ENCODE peak calls at places on chromosomes 4 and X, in four cellular contexts. Y, H, W and E are unnamed samples.

GRCh38 chr4:187268940-187269339 is 545.3 kb upstream of the FAT1 start:
- DNase-seq in Y (no peak), W (no peak), H (no peak), E (peak)

GRCh38 chr4:168212656-168213055 is 105.9 kb downstream of the DDX60 start:
- DNase-seq in H (no peak), W (no peak), Y (no peak), E (no peak)

GRCh38 chr4:2058264-2059033 is 678 bp upstream of the NAT8L start:
- DNase-seq in Y (peak), H (peak), W (no peak), E (no peak)

GRCh38 chr4:145482209-145483021 is 762 bp downstream of the SMAD1 start:
- DNase-seq in H (no peak), W (peak), Y (peak), E (peak)

GRCh38 chr4:81136161-81136910 is 78.7 kb downstream of the PRKG2 start:
- DNase-seq in W (no peak), Y (no peak), H (no peak), E (no peak)

GRCh38 chr4:31370866-31371465 is 650.8 kb downstream of the PCDH7 start:
- DNase-seq in Y (peak), W (peak), H (peak), E (peak)

GRCh38 chr4:10974371-10974770 is 289.8 kb upstream of the CLNK start:
- DNase-seq in W (no peak), H (no peak), Y (no peak), E (no peak)

GRCh38 chr4:113905301-113905700 is 74.1 kb downstream of the ARSJ start:
- DNase-seq in H (no peak), W (no peak), Y (no peak), E (no peak)

GRCh38 chrX:10833299-10834169 is 213.1 kb upstream of the MID1 start:
- DNase-seq in Y (no peak), W (no peak), H (no peak), E (peak)

GRCh38 chrX:129115104-129115503 is 408.2 kb downstream of the SMARCA1 start:
- DNase-seq in H (peak), Y (peak), W (no peak), E (peak)

GRCh38 chrX:46642145-46642544 is 68.6 kb downstream of the CHST7 start:
- DNase-seq in W (no peak), Y (peak), H (no peak), E (peak)

GRCh38 chr4:79585834-79586233 is 177.8 kb upstream of the GK2 start:
- DNase-seq in H (no peak), W (no peak), Y (no peak), E (no peak)

GRCh38 chr4:5460106-5460801 is 248.1 kb downstream of the EVC2 start:
- DNase-seq in Y (peak), H (peak), W (no peak), E (peak)

GRCh38 chr4:2286904-2287593 is 25.1 kb upstream of the MXD4 start:
- DNase-seq in H (no peak), W (no peak), Y (no peak), E (no peak)

GRCh38 chrX:65463550-65463949 is 71.0 kb downstream of the LAS1L start:
- DNase-seq in H (no peak), Y (no peak), W (no peak), E (no peak)

GRCh38 chr4:24024157-24024556 is 134.3 kb upstream of the PPARGC1A start:
- DNase-seq in Y (no peak), H (no peak), W (no peak), E (no peak)

GRCh38 chrX:9765072-9765736 is 443 bp downstream of the GPR143 start:
- DNase-seq in Y (no peak), H (no peak), W (no peak), E (no peak)

GRCh38 chr4:75745192-75745591 is 20.8 kb downstream of the USO1 start:
- DNase-seq in Y (no peak), H (no peak), W (no peak), E (peak)

GRCh38 chrX:46704767-46705386 is 54.0 kb downstream of the SLC9A7 start:
- DNase-seq in H (no peak), W (peak), Y (no peak), E (no peak)

DNA sequence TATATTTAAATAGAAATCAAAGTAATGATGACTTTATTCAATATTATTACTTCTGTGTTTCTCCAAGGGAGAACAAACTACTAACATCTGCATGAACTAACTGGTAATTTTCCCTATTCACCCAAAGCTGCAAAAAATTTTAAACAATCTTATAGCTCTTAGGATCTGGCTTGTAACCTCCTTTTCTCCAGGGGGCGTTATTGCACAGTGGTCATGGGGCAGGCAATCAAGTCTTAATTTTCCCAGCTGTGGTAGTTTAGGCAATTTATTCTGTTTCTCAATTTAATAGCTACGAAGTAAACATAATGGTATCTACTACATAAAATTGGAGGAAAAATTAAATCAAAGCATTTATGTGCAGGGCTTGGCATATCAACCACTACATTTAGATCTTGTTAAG is 137.5 kb upstream of the GUCY1A1 start:
- DNase-seq in H (no peak), Y (peak), W (no peak), E (no peak)
- TF ChIP-seq GABPA in H (no peak), Y (no peak), W (no peak), E (no peak)

DNA sequence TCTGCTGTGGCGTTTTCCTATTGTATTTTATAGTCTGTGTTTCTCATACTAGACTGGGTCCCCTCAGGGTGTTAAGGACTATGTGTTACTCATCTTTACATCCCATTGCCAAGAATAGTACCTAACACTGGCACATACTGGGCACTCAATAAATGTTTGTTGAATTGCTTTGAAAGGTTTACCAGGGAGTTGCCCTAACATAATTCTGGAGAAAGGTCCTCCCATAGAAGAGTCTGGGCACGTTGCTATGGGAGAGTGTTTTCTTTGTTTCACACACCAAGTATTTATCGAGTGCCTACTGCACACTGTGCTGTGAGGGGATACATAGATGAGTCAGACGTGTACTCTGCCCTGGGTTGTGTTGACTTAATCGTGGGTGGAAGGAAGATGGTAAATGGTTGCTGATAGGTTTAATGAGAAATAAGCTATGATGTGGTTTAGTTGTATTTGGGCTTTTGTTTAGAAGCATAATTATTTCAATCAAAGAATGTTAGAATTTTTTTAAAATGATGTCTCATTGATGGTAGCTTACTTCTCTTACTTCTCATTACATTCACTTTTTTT is 42.9 kb downstream of the AFF1 start:
- DNase-seq in H (no peak), W (peak), Y (no peak), E (peak)
- TF ChIP-seq FOXM1 in H (no peak), W (no peak), Y (no peak), E (no peak)

GRCh38 chrX:17519349-17519748 is 144.3 kb downstream of the NHS start:
- DNase-seq in Y (no peak), W (no peak), H (no peak), E (no peak)
- TF ChIP-seq GABPA in Y (no peak), W (no peak), H (no peak), E (no peak)

GRCh38 chr4:55857586-55857985 is 4.1 kb downstream of the EXOC1 start:
- DNase-seq in Y (no peak), H (no peak), W (no peak), E (no peak)
- TF ChIP-seq FOXM1 in Y (no peak), H (no peak), W (no peak), E (no peak)

DNA sequence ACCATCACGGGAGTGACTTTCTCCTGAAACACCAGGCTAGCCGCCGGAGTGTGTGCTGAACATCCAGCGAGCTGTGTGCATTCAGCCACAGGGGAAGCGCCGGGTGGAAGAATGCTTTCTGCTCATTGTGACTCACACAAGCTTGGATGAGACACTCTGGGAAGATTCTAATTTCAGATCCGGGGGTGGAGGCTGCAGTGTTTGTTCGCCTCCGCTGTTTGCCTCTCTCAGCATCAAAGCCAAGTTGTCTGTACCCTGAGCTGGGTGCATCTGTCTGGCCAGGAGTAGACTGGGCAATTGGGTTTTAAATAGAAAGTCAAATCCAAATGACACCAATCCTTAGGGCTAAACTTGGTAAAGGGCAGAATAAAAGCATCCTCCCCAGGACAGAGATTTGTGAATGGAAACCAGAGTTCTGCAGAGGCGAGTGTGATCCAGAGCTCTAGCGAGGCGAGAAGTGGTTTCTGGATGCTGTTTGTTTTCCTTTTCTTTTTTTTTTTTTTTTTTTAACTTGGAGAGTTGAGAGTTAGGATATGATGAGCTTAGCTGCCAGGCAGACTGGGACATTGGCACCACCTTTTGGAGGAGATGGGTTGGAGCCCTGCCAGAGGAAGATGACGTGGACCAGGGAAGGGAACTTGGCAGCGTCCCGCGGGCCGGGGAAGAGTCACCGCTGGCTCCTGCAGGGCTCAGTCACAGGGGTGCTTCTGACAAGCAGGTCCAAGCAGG is 196.0 kb upstream of the PSAPL1 start:
- DNase-seq in W (no peak), H (no peak), Y (peak), E (peak)
- TF ChIP-seq GABPA in W (no peak), H (no peak), Y (no peak), E (no peak)

GRCh38 chr4:150173420-150173819 is 95.2 kb downstream of the DCLK2 start:
- DNase-seq in Y (no peak), W (no peak), H (no peak), E (no peak)
- TF ChIP-seq FOXM1 in Y (no peak), W (no peak), H (no peak), E (no peak)

GRCh38 chr4:70713453-70714026 is 8.2 kb upstream of the RUFY3 start:
- DNase-seq in Y (no peak), W (peak), H (no peak), E (no peak)

GRCh38 chr4:70711599-70711998 is 10.2 kb upstream of the RUFY3 start:
- DNase-seq in W (no peak), Y (no peak), H (no peak), E (no peak)

GRCh38 chr4:70712150-70712549 is 9.6 kb upstream of the RUFY3 start:
- DNase-seq in Y (no peak), W (no peak), H (no peak), E (no peak)

GRCh38 chr4:70714061-70714468 is 7.7 kb upstream of the RUFY3 start:
- DNase-seq in H (no peak), W (no peak), Y (no peak), E (peak)

DNA sequence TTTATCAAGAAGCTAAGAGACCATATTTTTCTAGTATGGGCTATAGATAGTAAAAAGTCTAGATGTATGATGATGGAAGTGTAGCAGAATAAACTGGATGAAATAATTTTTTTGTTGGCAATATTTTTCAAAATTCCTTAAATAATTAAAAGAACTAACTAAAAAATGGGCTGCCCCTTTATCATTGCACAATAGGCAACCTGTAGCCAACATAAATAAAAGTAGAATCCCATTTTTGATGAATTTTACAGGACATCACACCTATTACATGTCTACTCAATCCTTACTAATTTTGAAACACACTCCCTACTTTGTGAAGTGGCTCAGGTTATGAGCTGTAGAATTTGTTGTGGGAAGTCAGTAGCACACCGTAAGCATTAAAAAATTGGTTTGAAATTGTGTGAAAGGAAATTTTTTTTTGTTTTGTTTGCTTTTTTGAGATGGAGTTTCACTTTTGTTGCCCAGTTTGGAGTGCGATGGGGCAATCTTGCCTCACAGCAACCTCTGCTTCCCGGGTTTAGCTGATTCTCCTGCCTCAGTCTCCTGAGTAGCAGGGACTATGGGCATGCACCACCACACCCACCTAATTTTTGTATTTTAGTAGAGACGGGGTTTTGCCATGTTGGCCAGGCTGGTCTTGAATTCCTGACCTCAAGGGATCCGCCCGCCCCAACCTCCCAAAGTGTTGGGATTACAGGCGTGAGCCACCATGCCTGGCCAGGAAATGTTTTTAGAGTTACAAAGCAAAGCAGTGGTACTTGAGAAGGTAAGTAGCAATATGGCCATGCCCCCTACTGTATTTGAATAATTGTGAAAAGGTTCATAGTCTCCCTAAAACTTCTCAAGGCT is 8.9 kb upstream of the RUFY3 start:
- DNase-seq in W (no peak), Y (no peak), H (no peak), E (no peak)
- TF ChIP-seq GABPA in W (no peak), Y (no peak), H (no peak), E (no peak)